ENCODE peak calls at places on chromosomes 3 and 15, in seven cellular contexts. B, S, E, M, V, Q and L are unnamed samples.

GRCh38 chr15:83166218-83166617 is 41.4 kb downstream of the HDGFL3 start:
- DNase-seq in B (no peak), S (no peak), E (no peak), M (no peak), V (no peak), Q (no peak), L (no peak)

GRCh38 chr3:121660356-121661171 is at the start of gene HCLS1:
- DNase-seq in B (peak; percentile 63), S (peak; percentile 25), E (peak; percentile 66), M (no peak), V (no peak), Q (no peak), L (peak; percentile 87)

GRCh38 chr15:80966431-80967197 is 23.0 kb downstream of the MESD start:
- DNase-seq in B (no peak), S (no peak), E (no peak), M (no peak), V (no peak), Q (no peak), L (no peak)

GRCh38 chr3:180871901-180872300 is 40.6 kb upstream of the FXR1 start:
- DNase-seq in B (no peak), S (no peak), E (no peak), M (no peak), V (no peak), Q (no peak), L (no peak)

GRCh38 chr15:91141102-91141501 is 41.0 kb downstream of the SV2B start:
- DNase-seq in B (no peak), S (no peak), E (no peak), M (no peak), V (no peak), Q (no peak), L (no peak)

GRCh38 chr3:194808709-194809108 is 123.0 kb downstream of the FAM43A start:
- DNase-seq in B (no peak), S (no peak), E (no peak), M (no peak), V (no peak), Q (no peak), L (no peak)

GRCh38 chr3:85594648-85595047 is 635.9 kb downstream of the CADM2 start:
- DNase-seq in B (no peak), S (no peak), E (no peak), M (no peak), V (no peak), Q (no peak), L (no peak)

GRCh38 chr3:36700537-36701248 is 63.7 kb downstream of the DCLK3 start:
- DNase-seq in B (peak; percentile 10), S (peak; percentile 44), E (peak; percentile 4), M (peak; percentile 75), V (no peak), Q (peak; percentile 44), L (peak; percentile 18)

GRCh38 chr3:171967932-171968678 is 71.3 kb upstream of the FNDC3B start:
- DNase-seq in B (no peak), S (no peak), E (no peak), M (no peak), V (no peak), Q (no peak), L (no peak)

GRCh38 chr3:188236241-188236640 is 82.3 kb downstream of the LPP start:
- DNase-seq in B (no peak), S (no peak), E (no peak), M (no peak), V (no peak), Q (no peak), L (no peak)

GRCh38 chr3:62415312-62415791 is 42.0 kb upstream of the FEZF2 start:
- DNase-seq in B (no peak), S (no peak), E (no peak), M (no peak), V (no peak), Q (no peak), L (no peak)

GRCh38 chr3:63324621-63325020 is 46.5 kb downstream of the SYNPR start:
- DNase-seq in B (no peak), S (no peak), E (no peak), M (no peak), V (no peak), Q (no peak), L (no peak)

GRCh38 chr3:8576841-8577553 is 67.6 kb downstream of the SSUH2 start:
- DNase-seq in B (no peak), S (no peak), E (no peak), M (no peak), V (no peak), Q (no peak), L (no peak)

GRCh38 chr3:194375473-194375872 is 5.9 kb upstream of the LRRC15 start:
- DNase-seq in B (no peak), S (no peak), E (no peak), M (peak; percentile 40), V (no peak), Q (no peak), L (no peak)

GRCh38 chr3:64457811-64458210 is 230.0 kb downstream of the ADAMTS9 start:
- DNase-seq in B (no peak), S (no peak), E (no peak), M (no peak), V (no peak), Q (no peak), L (no peak)

GRCh38 chr3:134852132-134852531 is 57.1 kb downstream of the EPHB1 start:
- DNase-seq in B (no peak), S (no peak), E (no peak), M (no peak), V (no peak), Q (no peak), L (no peak)

GRCh38 chr3:170909129-170909903 is 879 bp upstream of the EIF5A2 start:
- DNase-seq in B (no peak), S (peak; percentile 16), E (no peak), M (peak; percentile 8), V (no peak), Q (peak; percentile 69), L (no peak)

DNA sequence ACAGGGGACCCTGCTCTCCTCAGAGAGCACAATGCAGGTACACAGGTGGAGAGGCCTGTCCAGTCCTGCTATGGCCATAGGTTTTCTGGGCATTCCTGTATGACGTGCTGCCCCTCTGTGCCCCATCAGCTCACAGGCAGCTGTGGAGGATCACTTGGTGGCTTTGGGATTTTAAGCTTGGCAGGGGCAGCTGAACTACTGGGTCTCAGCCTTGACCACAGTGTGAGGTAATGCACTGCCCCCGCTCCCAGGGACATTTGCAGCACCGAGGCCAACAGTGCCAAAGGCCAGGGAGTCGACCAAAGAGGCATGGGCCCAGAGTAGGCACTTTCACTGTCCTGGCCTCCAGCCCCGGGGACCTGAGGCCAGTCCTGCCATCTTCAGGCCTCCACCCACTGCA is 46.2 kb downstream of the ZDHHC3 start:
- DNase-seq in B (no peak), S (no peak), E (no peak), M (no peak), V (no peak), Q (no peak), L (no peak)
- H3K36me3 ChIP-seq in B (peaks cover 16% of the 10 kb centered on the region), S (peaks cover 87% of the 10 kb centered on the region), E (peaks cover 39% of the 10 kb centered on the region), M (no peaks in the 10 kb centered on the region), V (no peaks in the 10 kb centered on the region), Q (peaks cover 53% of the 10 kb centered on the region), L (peaks cover 90% of the 10 kb centered on the region)

DNA sequence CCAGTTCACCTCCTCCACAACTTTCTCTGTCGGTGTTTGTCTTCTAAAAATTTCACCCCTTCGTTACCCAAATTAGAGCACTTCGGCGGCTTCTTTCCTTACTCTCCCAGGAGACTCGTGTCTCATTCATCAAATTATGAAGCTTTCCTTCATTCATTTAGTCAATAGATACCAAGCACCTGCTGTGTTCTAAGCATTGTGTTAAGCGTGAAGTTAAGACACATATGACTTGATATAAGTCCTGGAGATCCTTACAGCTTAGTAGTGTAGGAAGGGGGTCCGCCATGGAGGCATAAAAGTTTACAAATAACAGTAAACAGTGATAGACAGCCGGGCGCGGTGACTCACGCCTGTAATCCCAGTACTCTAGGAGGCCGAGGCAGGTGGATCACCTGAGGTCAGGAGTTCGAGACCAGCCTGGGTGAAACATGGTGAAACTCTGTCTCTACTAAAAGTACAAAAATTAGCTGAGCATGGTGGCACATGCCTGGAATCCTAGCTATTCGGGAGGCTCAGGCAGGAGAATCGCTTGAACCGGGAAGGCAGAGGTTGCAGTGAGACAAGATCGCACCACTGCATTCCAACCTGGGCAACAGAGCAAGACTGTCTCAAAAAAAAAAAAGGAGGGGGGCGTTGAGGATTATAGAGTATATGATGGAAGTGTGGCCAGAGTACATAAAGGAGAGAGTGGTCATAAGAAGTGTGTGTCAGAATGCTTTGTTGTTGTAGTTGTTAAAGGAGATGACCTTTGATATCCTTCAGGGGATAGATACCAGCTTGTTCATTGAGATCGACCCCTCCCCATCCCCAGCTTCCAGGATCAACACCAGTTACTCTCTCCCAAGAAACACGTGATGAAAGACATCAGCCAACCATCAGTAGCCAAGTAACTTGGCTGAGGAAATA is 744 bp upstream of the CCDC32 start:
- DNase-seq in B (no peak), S (no peak), E (no peak), M (no peak), V (no peak), Q (peak; percentile 31), L (no peak)
- H3K27ac ChIP-seq in B (peak overlapping the region; percentile 87), S (peak overlapping the region; percentile 98), E (peak overlapping the region; percentile 88), M (peak overlapping the region; percentile 59), V (peak overlapping the region; percentile 94), Q (peak overlapping the region; percentile 73), L (peak overlapping the region; percentile 96)

DNA sequence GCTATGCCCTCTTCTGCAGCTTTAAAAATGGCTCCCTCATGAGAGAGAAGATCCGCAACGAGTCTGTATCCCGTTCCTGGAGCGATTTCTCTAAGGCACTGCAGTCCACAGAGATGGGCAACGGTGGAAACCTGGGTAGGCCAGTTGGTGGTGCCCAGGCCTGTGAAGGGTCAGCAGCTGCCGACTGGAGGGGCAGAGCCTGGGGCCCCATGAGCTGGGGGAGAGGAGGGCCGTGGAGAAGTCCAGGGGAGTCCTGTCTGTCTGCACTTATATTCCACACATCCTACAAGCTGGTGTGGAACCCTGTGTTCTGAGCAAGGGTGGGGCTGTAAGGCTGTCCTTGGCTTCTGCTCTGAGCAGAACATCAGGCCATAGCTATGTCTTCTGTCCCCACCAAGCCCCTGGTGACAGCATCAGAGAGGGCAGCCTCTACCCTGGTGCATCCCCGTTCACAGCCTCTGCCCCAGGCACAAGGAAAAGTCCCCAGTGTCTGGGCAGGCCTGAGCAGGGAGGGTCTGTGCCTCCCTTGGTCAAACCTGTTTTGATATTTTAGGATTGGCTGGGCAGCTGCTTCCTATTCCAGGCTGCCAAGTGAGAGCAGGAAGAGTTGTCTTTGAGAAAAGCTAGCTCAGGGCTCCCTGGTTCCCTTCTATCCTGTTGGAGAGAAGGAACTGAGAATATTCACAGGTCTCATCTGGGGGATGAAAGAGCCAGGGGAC is 29.7 kb downstream of the XYLB start:
- DNase-seq in B (no peak), S (no peak), E (no peak), M (no peak), V (no peak), Q (no peak), L (no peak)
- H3K36me3 ChIP-seq in B (no peaks in the 10 kb centered on the region), S (peaks cover 59% of the 10 kb centered on the region), E (no peaks in the 10 kb centered on the region), M (no peaks in the 10 kb centered on the region), V (no peaks in the 10 kb centered on the region), Q (peaks cover 95% of the 10 kb centered on the region), L (no peaks in the 10 kb centered on the region)

GRCh38 chr3:70431906-70432305 is 119.5 kb upstream of the MDFIC2 start:
- DNase-seq in B (no peak), S (no peak), E (no peak), M (no peak), V (no peak), Q (no peak), L (no peak)
- H3K27ac ChIP-seq in B (no peak overlapping the region), S (no peak overlapping the region), E (no peak overlapping the region), M (no peak overlapping the region), V (no peak overlapping the region), Q (no peak overlapping the region), L (no peak overlapping the region)

GRCh38 chr3:15086263-15086662 is 12.7 kb downstream of the RBSN start:
- DNase-seq in B (no peak), S (no peak), E (no peak), M (no peak), V (no peak), Q (no peak), L (no peak)
- H3K36me3 ChIP-seq in B (peaks cover 56% of the 10 kb centered on the region), S (peaks cover 99% of the 10 kb centered on the region), E (peaks cover 79% of the 10 kb centered on the region), M (no peaks in the 10 kb centered on the region), V (no peaks in the 10 kb centered on the region), Q (peaks cover 46% of the 10 kb centered on the region), L (peaks cover 78% of the 10 kb centered on the region)

GRCh38 chr3:118942651-118943050 is 92.0 kb downstream of the IGSF11 start:
- DNase-seq in B (no peak), S (no peak), E (no peak), M (no peak), V (no peak), Q (no peak), L (peak; percentile 32)
- H3K27ac ChIP-seq in B (no peak overlapping the region), S (peak overlapping the region; percentile 34), E (no peak overlapping the region), M (no peak overlapping the region), V (no peak overlapping the region), Q (no peak overlapping the region), L (no peak overlapping the region)